ENCODE peak calls at places on chromosomes 3 and 15, in six cellular contexts. One of them, this sample, is unnamed.

GRCh38 chr3:101925564-101925963 is 76.2 kb downstream of the NFKBIZ start:
- DNase-seq in NCI-H748 treated with DMSO at 0.1 percent for 48 hours: peak; percentile 87
- DNase-seq in RCC 7860: no peak
- DNase-seq in BJ: no peak
- DNase-seq in ACHN: no peak
- DNase-seq in NCI-H2171 treated with DMSO at 0.1 percent for 48 hours: no peak
- DNase-seq in this sample: no peak

GRCh38 chr3:80192871-80193270 is 425.1 kb upstream of the ROBO1 start:
- DNase-seq in NCI-H748 treated with DMSO at 0.1 percent for 48 hours: no peak
- DNase-seq in RCC 7860: no peak
- DNase-seq in BJ: no peak
- DNase-seq in ACHN: no peak
- DNase-seq in NCI-H2171 treated with DMSO at 0.1 percent for 48 hours: no peak
- DNase-seq in this sample: no peak

GRCh38 chr3:193819117-193819978 is 226.3 kb downstream of the OPA1 start:
- DNase-seq in NCI-H748 treated with DMSO at 0.1 percent for 48 hours: no peak
- DNase-seq in RCC 7860: no peak
- DNase-seq in BJ: no peak
- DNase-seq in ACHN: no peak
- DNase-seq in NCI-H2171 treated with DMSO at 0.1 percent for 48 hours: no peak
- DNase-seq in this sample: no peak

GRCh38 chr15:45157974-45158373 is 28.2 kb downstream of the DUOX1 start:
- DNase-seq in NCI-H748 treated with DMSO at 0.1 percent for 48 hours: no peak
- DNase-seq in RCC 7860: no peak
- DNase-seq in BJ: peak; percentile 38
- DNase-seq in ACHN: no peak
- DNase-seq in NCI-H2171 treated with DMSO at 0.1 percent for 48 hours: no peak
- DNase-seq in this sample: no peak

GRCh38 chr15:93929375-93930094 is 301.8 kb upstream of the MCTP2 start:
- DNase-seq in NCI-H748 treated with DMSO at 0.1 percent for 48 hours: no peak
- DNase-seq in RCC 7860: no peak
- DNase-seq in BJ: peak; percentile 41
- DNase-seq in ACHN: no peak
- DNase-seq in NCI-H2171 treated with DMSO at 0.1 percent for 48 hours: no peak
- DNase-seq in this sample: no peak

GRCh38 chr3:126481808-126482502 is 6.3 kb upstream of the ZXDC start:
- DNase-seq in NCI-H748 treated with DMSO at 0.1 percent for 48 hours: no peak
- DNase-seq in RCC 7860: no peak
- DNase-seq in BJ: no peak
- DNase-seq in ACHN: no peak
- DNase-seq in NCI-H2171 treated with DMSO at 0.1 percent for 48 hours: no peak
- DNase-seq in this sample: no peak

GRCh38 chr3:8980756-8981257 is 17.5 kb upstream of the RAD18 start:
- DNase-seq in NCI-H748 treated with DMSO at 0.1 percent for 48 hours: no peak
- DNase-seq in RCC 7860: no peak
- DNase-seq in BJ: no peak
- DNase-seq in ACHN: no peak
- DNase-seq in NCI-H2171 treated with DMSO at 0.1 percent for 48 hours: no peak
- DNase-seq in this sample: no peak

GRCh38 chr3:66822059-66823009 is 175.8 kb upstream of the KBTBD8 start:
- DNase-seq in NCI-H748 treated with DMSO at 0.1 percent for 48 hours: peak; percentile 18
- DNase-seq in RCC 7860: no peak
- DNase-seq in BJ: no peak
- DNase-seq in ACHN: peak; percentile 55
- DNase-seq in NCI-H2171 treated with DMSO at 0.1 percent for 48 hours: peak; percentile 26
- DNase-seq in this sample: peak; percentile 43

GRCh38 chr3:111012388-111013248 is 59.0 kb upstream of the NECTIN3 start:
- DNase-seq in NCI-H748 treated with DMSO at 0.1 percent for 48 hours: no peak
- DNase-seq in RCC 7860: no peak
- DNase-seq in BJ: no peak
- DNase-seq in ACHN: peak; percentile 38
- DNase-seq in NCI-H2171 treated with DMSO at 0.1 percent for 48 hours: no peak
- DNase-seq in this sample: no peak

GRCh38 chr15:45023659-45024320 is 795 bp downstream of the SORD start:
- DNase-seq in NCI-H748 treated with DMSO at 0.1 percent for 48 hours: no peak
- DNase-seq in RCC 7860: peak; percentile 30
- DNase-seq in BJ: no peak
- DNase-seq in ACHN: peak; percentile 19
- DNase-seq in NCI-H2171 treated with DMSO at 0.1 percent for 48 hours: peak; percentile 15
- DNase-seq in this sample: no peak

GRCh38 chr3:56251343-56251945 is 216.8 kb downstream of the ERC2 start:
- DNase-seq in NCI-H748 treated with DMSO at 0.1 percent for 48 hours: peak; percentile 46
- DNase-seq in RCC 7860: peak; percentile 12
- DNase-seq in BJ: no peak
- DNase-seq in ACHN: peak; percentile 52
- DNase-seq in NCI-H2171 treated with DMSO at 0.1 percent for 48 hours: peak; percentile 40
- DNase-seq in this sample: no peak

GRCh38 chr3:50189274-50189673 is 2.1 kb upstream of the GNAT1 start:
- DNase-seq in NCI-H748 treated with DMSO at 0.1 percent for 48 hours: peak; percentile 6
- DNase-seq in RCC 7860: peak; percentile 71
- DNase-seq in BJ: no peak
- DNase-seq in ACHN: peak; percentile 79
- DNase-seq in NCI-H2171 treated with DMSO at 0.1 percent for 48 hours: peak; percentile 64
- DNase-seq in this sample: peak; percentile 16

GRCh38 chr15:41001524-41001923 is 48.3 kb downstream of the CHAC1 start:
- DNase-seq in NCI-H748 treated with DMSO at 0.1 percent for 48 hours: no peak
- DNase-seq in RCC 7860: no peak
- DNase-seq in BJ: no peak
- DNase-seq in ACHN: no peak
- DNase-seq in NCI-H2171 treated with DMSO at 0.1 percent for 48 hours: no peak
- DNase-seq in this sample: no peak

GRCh38 chr15:35701402-35702046 is 155.6 kb upstream of the DPH6 start:
- DNase-seq in NCI-H748 treated with DMSO at 0.1 percent for 48 hours: no peak
- DNase-seq in RCC 7860: no peak
- DNase-seq in BJ: no peak
- DNase-seq in ACHN: no peak
- DNase-seq in NCI-H2171 treated with DMSO at 0.1 percent for 48 hours: no peak
- DNase-seq in this sample: no peak

GRCh38 chr15:51077565-51078153 is 17.0 kb downstream of the TNFAIP8L3 start:
- DNase-seq in NCI-H748 treated with DMSO at 0.1 percent for 48 hours: no peak
- DNase-seq in RCC 7860: no peak
- DNase-seq in BJ: no peak
- DNase-seq in ACHN: no peak
- DNase-seq in NCI-H2171 treated with DMSO at 0.1 percent for 48 hours: no peak
- DNase-seq in this sample: peak; percentile 55

GRCh38 chr3:46865034-46865507 is 1.8 kb upstream of the MYL3 start:
- DNase-seq in NCI-H748 treated with DMSO at 0.1 percent for 48 hours: no peak
- DNase-seq in RCC 7860: no peak
- DNase-seq in BJ: no peak
- DNase-seq in ACHN: no peak
- DNase-seq in NCI-H2171 treated with DMSO at 0.1 percent for 48 hours: no peak
- DNase-seq in this sample: no peak

GRCh38 chr3:128488995-128489859 is 3.8 kb downstream of the GATA2 start:
- DNase-seq in NCI-H748 treated with DMSO at 0.1 percent for 48 hours: peak; percentile 7
- DNase-seq in RCC 7860: peak; percentile 52
- DNase-seq in BJ: no peak
- DNase-seq in ACHN: no peak
- DNase-seq in NCI-H2171 treated with DMSO at 0.1 percent for 48 hours: peak; percentile 65
- DNase-seq in this sample: no peak

GRCh38 chr3:40741729-40742128 is 217.0 kb downstream of the ZNF621 start:
- DNase-seq in NCI-H748 treated with DMSO at 0.1 percent for 48 hours: no peak
- DNase-seq in RCC 7860: no peak
- DNase-seq in BJ: no peak
- DNase-seq in ACHN: no peak
- DNase-seq in NCI-H2171 treated with DMSO at 0.1 percent for 48 hours: no peak
- DNase-seq in this sample: no peak

GRCh38 chr15:74787251-74788041 is 5.6 kb downstream of the CSK start:
- DNase-seq in NCI-H748 treated with DMSO at 0.1 percent for 48 hours: no peak
- DNase-seq in RCC 7860: peak; percentile 73
- DNase-seq in BJ: no peak
- DNase-seq in ACHN: peak; percentile 58
- DNase-seq in NCI-H2171 treated with DMSO at 0.1 percent for 48 hours: no peak
- DNase-seq in this sample: peak; percentile 92

GRCh38 chr3:7577513-7577912 is 716.6 kb downstream of the GRM7 start:
- DNase-seq in NCI-H748 treated with DMSO at 0.1 percent for 48 hours: no peak
- DNase-seq in RCC 7860: no peak
- DNase-seq in BJ: no peak
- DNase-seq in ACHN: no peak
- DNase-seq in NCI-H2171 treated with DMSO at 0.1 percent for 48 hours: no peak
- DNase-seq in this sample: no peak

GRCh38 chr3:82055792-82056191 is 294.3 kb upstream of the GBE1 start:
- DNase-seq in NCI-H748 treated with DMSO at 0.1 percent for 48 hours: no peak
- DNase-seq in RCC 7860: no peak
- DNase-seq in BJ: no peak
- DNase-seq in ACHN: peak; percentile 46
- DNase-seq in NCI-H2171 treated with DMSO at 0.1 percent for 48 hours: no peak
- DNase-seq in this sample: no peak

GRCh38 chr3:87203807-87204206 is 23.3 kb upstream of the CHMP2B start:
- DNase-seq in NCI-H748 treated with DMSO at 0.1 percent for 48 hours: no peak
- DNase-seq in RCC 7860: no peak
- DNase-seq in BJ: no peak
- DNase-seq in ACHN: no peak
- DNase-seq in NCI-H2171 treated with DMSO at 0.1 percent for 48 hours: no peak
- DNase-seq in this sample: no peak

GRCh38 chr3:98977520-98977919 is 76.0 kb upstream of the DCBLD2 start:
- DNase-seq in NCI-H748 treated with DMSO at 0.1 percent for 48 hours: no peak
- DNase-seq in RCC 7860: peak; percentile 99
- DNase-seq in BJ: no peak
- DNase-seq in ACHN: peak; percentile 95
- DNase-seq in NCI-H2171 treated with DMSO at 0.1 percent for 48 hours: no peak
- DNase-seq in this sample: no peak